ENCODE peak calls at places on chromosomes 3 and 15, in nine cellular contexts. I is pancreas, J is lower lobe of right lung, Y is mesothelial cell of epicardium, H is MCF 10A, T is AG10803, B is cardiac fibroblast, X is BE2C, L is GM10248. K is an unnamed sample.

GRCh38 chr3:107683447-107683846 is 160.7 kb downstream of the BBX start:
- DNase-seq in I (no peak), Y (no peak), X (no peak), B (peak), T (peak), J (no peak), L (no peak), H (no peak), K (no peak)

GRCh38 chr15:29270169-29270955 is 740 bp upstream of the NSMCE3 start:
- DNase-seq in H (no peak), B (peak), I (no peak), L (peak), Y (no peak), J (no peak), X (no peak), T (peak), K (no peak)

GRCh38 chr3:134542287-134542686 is 56.4 kb downstream of the CEP63 start:
- DNase-seq in H (no peak), Y (no peak), J (no peak), L (no peak), I (no peak), X (no peak), T (no peak), B (no peak), K (no peak)

GRCh38 chr3:101779808-101780366 is 876 bp downstream of the NXPE3 start:
- DNase-seq in J (no peak), L (no peak), X (no peak), Y (no peak), I (no peak), B (peak), H (no peak), T (no peak), K (no peak)

GRCh38 chr15:69080203-69080957 is 65.9 kb downstream of the NOX5 start:
- DNase-seq in J (no peak), H (peak), L (no peak), T (no peak), X (peak), Y (no peak), I (no peak), B (no peak), K (no peak)

GRCh38 chr15:60407406-60407805 is 9.6 kb upstream of the ANXA2 start:
- DNase-seq in T (peak), X (no peak), I (no peak), L (no peak), Y (no peak), B (peak), J (no peak), H (peak), K (no peak)

GRCh38 chr3:184549793-184550585 is 11.6 kb upstream of the EPHB3 start:
- DNase-seq in J (no peak), T (no peak), X (no peak), L (no peak), B (no peak), I (no peak), Y (no peak), H (no peak), K (no peak)

GRCh38 chr3:101603184-101603583 is 29.2 kb downstream of the PCNP start:
- DNase-seq in B (no peak), Y (no peak), J (no peak), H (no peak), I (no peak), T (no peak), L (no peak), X (no peak), K (no peak)

GRCh38 chr3:124707667-124708066 is 22.6 kb upstream of the UMPS start:
- DNase-seq in Y (no peak), H (peak), B (peak), J (no peak), X (no peak), T (peak), L (no peak), I (no peak), K (no peak)

GRCh38 chr15:44147636-44148035 is 47.4 kb downstream of the FRMD5 start:
- DNase-seq in X (no peak), H (no peak), J (no peak), T (no peak), L (no peak), Y (no peak), B (no peak), I (no peak), K (no peak)

GRCh38 chr15:98025237-98025636 is 64.7 kb downstream of the ARRDC4 start:
- DNase-seq in H (peak), L (no peak), Y (no peak), I (no peak), J (no peak), B (peak), X (no peak), T (peak), K (no peak)

GRCh38 chr3:129824926-129825541 is 68.5 kb downstream of the TMCC1 start:
- DNase-seq in X (peak), J (no peak), H (peak), B (peak), T (peak), L (peak), I (no peak), Y (no peak), K (no peak)

GRCh38 chr3:67940200-67940952 is 286.0 kb upstream of the SUCLG2 start:
- DNase-seq in B (peak), J (no peak), H (peak), Y (no peak), X (no peak), I (no peak), T (no peak), L (no peak), K (no peak)

GRCh38 chr3:72907851-72908620 is 20.2 kb downstream of the GXYLT2 start:
- DNase-seq in X (no peak), J (no peak), T (peak), I (no peak), B (peak), H (peak), L (no peak), Y (no peak), K (no peak)

GRCh38 chr3:10286596-10287295 is 6.0 kb downstream of the GHRL start:
- DNase-seq in I (no peak), H (peak), J (no peak), L (peak), B (peak), Y (no peak), X (no peak), T (peak), K (peak)

GRCh38 chr3:8482960-8483665 is 18.5 kb upstream of the LMCD1 start:
- DNase-seq in T (peak), J (peak), B (peak), Y (no peak), H (peak), I (peak), L (no peak), X (no peak), K (no peak)

GRCh38 chr3:146033950-146034349 is 127.0 kb downstream of the PLOD2 start:
- DNase-seq in J (no peak), H (no peak), Y (no peak), B (no peak), T (no peak), X (no peak), I (no peak), L (no peak), K (no peak)

GRCh38 chr3:76383781-76384180 is 598.4 kb upstream of the ZNF717 start:
- DNase-seq in H (no peak), B (peak), Y (no peak), T (no peak), J (no peak), X (peak), L (no peak), I (no peak), K (no peak)

GRCh38 chr3:150710097-150710496 is 6.4 kb upstream of the ERICH6 start:
- DNase-seq in H (no peak), I (no peak), J (no peak), T (no peak), L (no peak), B (no peak), Y (no peak), X (no peak), K (no peak)

DNA sequence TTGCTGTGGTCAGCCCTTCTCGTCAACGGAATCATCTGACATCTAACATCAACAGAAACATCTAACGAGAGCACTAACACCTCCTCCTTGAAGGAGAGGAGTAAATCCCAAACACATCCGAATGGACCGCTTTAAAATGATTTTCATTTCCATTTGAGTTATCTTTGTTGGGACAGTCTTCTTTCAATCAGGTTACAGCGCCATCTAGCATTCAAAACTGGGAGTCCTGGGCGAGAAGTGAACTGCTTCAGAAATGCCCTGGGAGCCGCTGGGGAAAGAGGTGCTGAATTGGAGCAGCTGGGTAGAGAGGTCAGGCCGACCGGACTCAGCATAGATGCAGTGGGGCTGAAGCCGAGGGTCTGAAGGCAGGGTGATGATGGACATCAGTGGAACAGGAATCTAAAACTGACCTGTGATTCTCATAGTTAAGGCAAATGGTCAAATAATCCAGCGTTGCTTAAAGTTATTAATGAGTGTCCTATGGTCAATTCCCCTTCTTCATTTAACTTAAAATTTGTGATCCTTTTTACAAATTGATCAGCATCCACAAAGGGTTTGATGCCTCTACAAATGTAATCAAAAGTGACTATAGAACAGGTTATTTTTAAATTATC is 170.0 kb upstream of the NDN start:
- DNase-seq in B (peak), I (no peak), H (no peak), T (peak), L (no peak), J (peak), X (peak), Y (peak), K (no peak)
- TF ChIP-seq CTCF in B (no peak), I (no peak), H (peak), T (peak), L (no peak), J (peak), X (peak), Y (peak), K (peak)

GRCh38 chr3:75341324-75342067 is 322.6 kb upstream of the FRG2C start:
- DNase-seq in B (peak), T (peak), J (no peak), X (no peak), I (no peak), H (no peak), Y (no peak), L (no peak), K (peak)
- TF ChIP-seq CTCF in B (no peak), T (peak), J (no peak), X (no peak), I (no peak), H (no peak), Y (no peak), L (no peak), K (peak)

GRCh38 chr15:40772014-40772413 is 2.2 kb downstream of the C15orf62 start:
- DNase-seq in J (peak), I (no peak), H (no peak), Y (no peak), X (peak), L (no peak), B (no peak), T (no peak), K (no peak)
- TF ChIP-seq CTCF in J (no peak), I (no peak), H (no peak), Y (no peak), X (no peak), L (no peak), B (no peak), T (no peak), K (no peak)

DNA sequence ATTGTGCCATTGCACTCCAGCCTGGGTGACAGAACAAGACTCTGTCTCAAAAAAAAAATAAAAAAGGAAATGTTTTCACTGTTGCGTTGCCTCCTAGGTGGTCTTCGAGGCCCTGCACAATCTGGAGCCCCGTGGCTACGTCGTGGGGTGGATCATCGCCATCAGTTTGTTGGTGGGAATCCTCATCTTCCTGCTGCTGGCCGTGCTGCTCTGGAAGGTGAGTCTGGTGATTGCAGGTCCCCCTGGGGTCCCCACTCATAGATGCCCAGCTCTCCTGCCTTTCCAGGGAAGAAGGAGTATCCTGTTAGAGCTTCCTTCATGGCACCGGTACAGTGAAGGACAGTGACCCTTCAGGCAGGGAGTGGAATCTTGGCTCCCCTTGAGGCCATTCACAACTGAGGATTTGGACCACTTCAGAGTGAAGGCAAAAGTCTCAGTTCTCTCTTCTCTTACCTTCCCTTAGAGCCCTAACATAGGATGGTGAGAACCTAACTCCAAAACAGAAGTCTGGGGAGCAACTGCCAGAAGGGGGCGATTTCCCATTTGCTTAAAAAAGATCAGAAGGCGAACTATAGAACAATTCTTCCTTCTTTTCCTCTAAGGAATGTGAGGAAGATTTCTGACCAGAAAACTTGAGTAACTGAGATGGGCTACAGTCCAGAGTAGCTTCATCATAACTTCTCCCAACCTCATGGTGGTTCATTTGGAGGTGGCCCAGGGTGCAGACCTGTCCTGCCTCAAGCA is 57.8 kb upstream of the CTDSPL start:
- DNase-seq in X (no peak), B (no peak), T (no peak), Y (no peak), L (no peak), J (no peak), I (no peak), H (no peak), K (no peak)
- TF ChIP-seq CTCF in X (no peak), B (no peak), T (no peak), Y (no peak), L (no peak), J (no peak), I (no peak), H (no peak), K (no peak)

K was measured in H1.